ENCODE peak calls at places on chromosome 14, in five cellular contexts. C, N, X, Z and M are unnamed samples.

GRCh38 chr14:73785834-73786631 is 65.6 kb upstream of the PTGR2 start:
- DNase-seq in C (no peak), N (peak), X (peak), Z (no peak), M (peak)

GRCh38 chr14:101598571-101599233 is 37.4 kb downstream of the DIO3 start:
- DNase-seq in C (no peak), N (no peak), X (no peak), Z (no peak), M (no peak)

GRCh38 chr14:100677925-100678765 is 48.5 kb upstream of the DLK1 start:
- DNase-seq in C (peak), N (peak), X (peak), Z (no peak), M (peak)

GRCh38 chr14:99072956-99073355 is 199.0 kb downstream of the BCL11B start:
- DNase-seq in C (no peak), N (no peak), X (no peak), Z (no peak), M (no peak)

GRCh38 chr14:54665938-54666337 is 99.0 kb downstream of the SAMD4A start:
- DNase-seq in C (no peak), N (no peak), X (no peak), Z (no peak), M (no peak)

GRCh38 chr14:61695695-61696527 is 598 bp downstream of the HIF1A start:
- DNase-seq in C (peak), N (peak), X (peak), Z (no peak), M (peak)

GRCh38 chr14:101196795-101197590 is 293.5 kb upstream of the RTL1 start:
- DNase-seq in C (no peak), N (no peak), X (no peak), Z (peak), M (no peak)

GRCh38 chr14:95098984-95099599 is 58.2 kb downstream of the DICER1 start:
- DNase-seq in C (peak), N (peak), X (peak), Z (peak), M (peak)

GRCh38 chr14:24840204-24840893 is 206.4 kb upstream of the GZMB start:
- DNase-seq in C (no peak), N (no peak), X (no peak), Z (no peak), M (no peak)

GRCh38 chr14:93939304-93940229 is 12.4 kb downstream of the FAM181A start:
- DNase-seq in C (no peak), N (peak), X (peak), Z (peak), M (peak)

GRCh38 chr14:67815573-67816235 is 686 bp downstream of the ZFYVE26 start:
- DNase-seq in C (peak), N (no peak), X (no peak), Z (no peak), M (no peak)

GRCh38 chr14:60594077-60594476 is 55.2 kb downstream of the SIX1 start:
- DNase-seq in C (peak), N (no peak), X (no peak), Z (no peak), M (no peak)

GRCh38 chr14:47852278-47852677 is 176.9 kb upstream of the MDGA2 start:
- DNase-seq in C (no peak), N (no peak), X (no peak), Z (no peak), M (no peak)

GRCh38 chr14:58280954-58281787 is 17.2 kb upstream of the ARID4A start:
- DNase-seq in C (no peak), N (no peak), X (peak), Z (no peak), M (peak)